ENCODE peak calls at places on chromosomes 2 and 18, in five cellular contexts. I is AG04449, T is glutamatergic neuron, P is astrocyte of the spinal cord, U is tibial artery. X is an unnamed sample.

GRCh38 chr18:28095631-28096030 is 81.3 kb downstream of the CDH2 start:
- DNase-seq in T (no peak), P (no peak), U (no peak), I (no peak), X (no peak)

GRCh38 chr2:64955467-64955866 is 33.7 kb upstream of the SLC1A4 start:
- DNase-seq in I (no peak), U (no peak), T (no peak), P (no peak), X (no peak)

GRCh38 chr18:55400590-55401274 is 187.3 kb downstream of the TCF4 start:
- DNase-seq in U (no peak), I (no peak), T (no peak), P (peak), X (no peak)

GRCh38 chr2:1855150-1855549 is 110.8 kb upstream of the PXDN start:
- DNase-seq in U (no peak), P (peak), I (no peak), T (peak), X (peak)

GRCh38 chr2:171846894-171847293 is 47.1 kb downstream of the SLC25A12 start:
- DNase-seq in T (no peak), U (no peak), P (no peak), I (no peak), X (no peak)

GRCh38 chr18:48655460-48655859 is 116.6 kb downstream of the CTIF start:
- DNase-seq in T (peak), P (no peak), U (no peak), I (no peak), X (no peak)

GRCh38 chr18:63552581-63552980 is 10.4 kb downstream of the SERPINB12 start:
- DNase-seq in T (no peak), I (no peak), U (no peak), P (no peak), X (no peak)

GRCh38 chr2:195700480-195700879 is 43.5 kb downstream of the SLC39A10 start:
- DNase-seq in T (no peak), U (no peak), I (no peak), P (no peak), X (no peak)

GRCh38 chr2:127719301-127720218 is 18.3 kb downstream of the SFT2D3 start:
- DNase-seq in P (no peak), U (no peak), T (no peak), I (no peak), X (no peak)

GRCh38 chr2:120802161-120802560 is 66.5 kb downstream of the GLI2 start:
- DNase-seq in P (peak), U (no peak), I (no peak), T (no peak), X (no peak)
- TF ChIP-seq CTCF in P (no peak), U (peak), I (no peak), T (no peak), X (no peak)

GRCh38 chr2:28664120-28664842 is 87.3 kb upstream of the PPP1CB start:
- DNase-seq in I (no peak), P (no peak), T (no peak), U (peak), X (peak)

GRCh38 chr2:28662044-28662443 is 89.6 kb upstream of the PPP1CB start:
- DNase-seq in T (no peak), I (no peak), U (peak), P (no peak), X (no peak)

GRCh38 chr2:28661589-28662001 is 90.0 kb upstream of the PPP1CB start:
- DNase-seq in U (peak), I (no peak), T (no peak), P (peak), X (no peak)

GRCh38 chr2:28662468-28663095 is 89.0 kb upstream of the PPP1CB start:
- DNase-seq in P (peak), U (peak), I (no peak), T (no peak), X (peak)

GRCh38 chr2:28663359-28663758 is 88.3 kb upstream of the PPP1CB start:
- DNase-seq in U (no peak), P (peak), I (no peak), T (no peak), X (no peak)
- TF ChIP-seq CTCF in U (peak), P (peak), I (peak), T (no peak), X (no peak)

GRCh38 chr2:37812414-37812813 is 112.7 kb upstream of the RMDN2 start:
- DNase-seq in I (no peak), U (no peak), P (no peak), T (no peak), X (no peak)
- TF ChIP-seq CTCF in I (no peak), U (no peak), P (no peak), T (no peak), X (no peak)

DNA sequence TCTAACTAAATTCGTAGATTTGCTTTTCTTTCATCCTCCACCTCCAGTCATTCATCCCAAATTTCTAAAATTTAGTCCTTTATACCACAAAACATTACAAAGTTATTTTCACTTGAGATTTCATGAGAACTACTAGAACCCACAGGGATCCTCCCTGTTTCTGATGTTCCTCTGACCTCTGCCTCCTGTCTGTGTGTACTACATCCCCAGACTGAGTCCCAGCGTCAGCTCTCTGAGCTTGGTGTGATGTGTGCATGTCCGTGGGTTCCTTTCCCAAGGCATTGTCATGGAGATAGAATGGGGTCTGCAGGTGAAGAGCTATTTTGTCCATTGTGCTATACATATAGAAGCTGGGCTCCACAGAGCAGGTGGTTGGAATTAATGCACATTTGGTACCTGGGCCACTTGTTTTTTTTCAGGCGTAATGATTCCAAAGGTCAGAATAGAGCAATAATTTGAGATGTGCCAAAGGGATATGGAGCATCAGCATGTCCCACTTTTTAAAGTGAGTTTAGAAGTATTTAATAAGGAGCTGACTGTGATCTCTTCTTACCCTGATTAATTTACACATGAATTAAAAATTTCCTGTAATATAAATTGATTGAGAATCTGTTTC is 151.2 kb upstream of the BOD1L2 start:
- DNase-seq in I (no peak), T (peak), P (no peak), U (no peak), X (no peak)
- TF ChIP-seq CTCF in I (no peak), T (no peak), P (no peak), U (no peak), X (no peak)

DNA sequence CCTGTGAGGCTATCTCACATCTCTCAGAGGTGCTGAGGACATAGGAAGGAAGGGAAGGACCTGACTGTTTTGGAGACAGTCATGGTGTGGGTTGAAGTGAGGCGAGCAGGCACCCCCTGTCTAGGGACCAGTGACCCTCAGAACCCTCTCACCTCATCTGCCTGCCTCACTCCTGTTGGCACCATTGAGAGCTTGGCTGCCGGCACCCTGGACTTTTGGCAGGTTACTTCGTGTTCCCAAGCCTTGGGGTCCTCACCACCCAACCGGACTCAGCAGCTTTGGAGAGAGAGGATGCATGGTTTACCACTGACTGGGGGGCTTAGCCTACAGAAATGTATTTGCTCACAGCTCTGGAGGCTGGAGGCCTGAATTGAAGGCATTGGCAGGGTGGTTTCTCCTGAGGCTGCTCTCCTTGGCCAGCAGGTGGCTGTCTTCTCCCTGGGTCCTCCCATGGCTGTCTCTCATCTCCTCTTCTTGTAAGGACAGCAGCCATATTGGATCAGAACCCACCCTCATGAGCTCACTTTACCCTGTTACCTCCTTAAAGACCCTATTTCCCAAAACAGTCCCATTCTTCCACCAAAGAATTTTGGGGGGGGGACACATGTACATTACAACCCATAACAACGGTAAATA is 142.0 kb downstream of the TSN start:
- DNase-seq in T (no peak), U (no peak), I (no peak), P (no peak), X (peak)
- TF ChIP-seq CTCF in T (peak), U (peak), I (peak), P (peak), X (peak)

DNA sequence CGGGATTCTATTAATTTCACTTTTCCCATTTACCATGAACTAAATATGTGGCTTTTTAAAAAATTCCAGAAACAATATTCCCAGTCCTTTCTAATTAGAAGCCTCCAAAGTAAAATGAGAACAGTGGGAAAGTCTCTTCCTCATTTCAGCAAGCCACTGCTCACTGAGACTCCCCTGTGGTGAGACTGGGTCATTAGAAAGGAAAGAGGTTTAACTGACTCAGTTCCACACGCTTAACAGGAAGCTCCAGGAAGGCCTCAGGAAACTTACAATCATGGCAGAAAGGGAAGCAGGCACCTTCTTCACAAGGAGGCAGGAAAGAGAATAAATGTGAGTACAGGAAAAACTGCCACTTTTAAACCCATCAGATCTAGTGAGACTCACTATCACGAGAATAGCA is 258.9 kb upstream of the CHAC2 start:
- DNase-seq in P (no peak), T (no peak), U (no peak), I (no peak), X (no peak)
- TF ChIP-seq CTCF in P (no peak), T (no peak), U (no peak), I (no peak), X (no peak)

X was measured in nephron progenitor cell.